ENCODE peak calls at places on chromosomes 12 and 14, in six cellular contexts. Q is stomach, J is endothelial cell of umbilical vein, T is GM12878, A is suprapubic skin, M is H1. I is an unnamed sample.

GRCh38 chr12:41998451-41998850 is 146.2 kb downstream of the GXYLT1 start:
- DNase-seq in J (no peak), T (no peak), A (no peak), Q (no peak), M (no peak), I (no peak)

GRCh38 chr14:23389396-23389795 is 12.6 kb downstream of the CMTM5 start:
- DNase-seq in M (no peak), Q (no peak), A (no peak), J (no peak), T (no peak), I (no peak)

GRCh38 chr14:102939820-102940561 is 17.5 kb downstream of the AMN start:
- DNase-seq in Q (peak), M (no peak), T (no peak), A (no peak), J (no peak), I (no peak)

GRCh38 chr14:104715871-104716270 is 8.2 kb upstream of the ADSS1 start:
- DNase-seq in Q (no peak), A (no peak), T (no peak), J (no peak), M (no peak), I (no peak)

GRCh38 chr12:7319934-7320333 is 16.1 kb downstream of the ACSM4 start:
- DNase-seq in Q (no peak), T (no peak), A (no peak), J (peak), M (no peak), I (no peak)

GRCh38 chr12:68514807-68515411 is 95.8 kb upstream of the RAP1B start:
- DNase-seq in J (no peak), Q (no peak), T (no peak), M (no peak), A (no peak), I (no peak)

GRCh38 chr14:98984719-98985041 is 287.3 kb downstream of the BCL11B start:
- DNase-seq in T (no peak), J (no peak), A (no peak), M (no peak), Q (peak), I (peak)

GRCh38 chr14:91032250-91032649 is 28.2 kb downstream of the RPS6KA5 start:
- DNase-seq in J (no peak), Q (no peak), A (no peak), M (no peak), T (no peak), I (no peak)

GRCh38 chr12:57452181-57452936 is 2.7 kb upstream of the INHBE start:
- DNase-seq in T (no peak), J (no peak), Q (no peak), M (no peak), A (no peak), I (no peak)

GRCh38 chr14:90552465-90553297 is 155.9 kb downstream of the CALM1 start:
- DNase-seq in T (no peak), Q (no peak), M (no peak), A (no peak), J (no peak), I (no peak)

GRCh38 chr12:57150400-57150799 is 3.0 kb upstream of the LRP1-AS start:
- DNase-seq in M (no peak), Q (no peak), T (no peak), J (no peak), A (no peak), I (no peak)

GRCh38 chr14:105294142-105294597 is 6.6 kb downstream of the BRF1 start:
- DNase-seq in A (no peak), Q (no peak), T (no peak), J (peak), M (no peak), I (no peak)

GRCh38 chr14:99596071-99596627 is 7.9 kb downstream of the CCDC85C start:
- DNase-seq in A (no peak), J (peak), M (no peak), Q (peak), T (no peak), I (no peak)

GRCh38 chr12:49880756-49881390 is 22.8 kb downstream of the FAIM2 start:
- DNase-seq in T (no peak), Q (no peak), M (no peak), J (no peak), A (peak), I (no peak)

GRCh38 chr12:41345071-41345470 is 157.0 kb downstream of the PDZRN4 start:
- DNase-seq in T (no peak), J (no peak), Q (no peak), A (no peak), M (no peak), I (no peak)

GRCh38 chr12:905273-906076 is 44.0 kb downstream of the RAD52 start:
- DNase-seq in Q (no peak), A (no peak), T (no peak), M (no peak), J (no peak), I (no peak)

GRCh38 chr14:76715102-76715926 is 46.0 kb upstream of the VASH1 start:
- DNase-seq in Q (no peak), A (no peak), T (no peak), J (peak), M (peak), I (peak)

GRCh38 chr12:27208414-27208750 is 35.7 kb upstream of the STK38L start:
- DNase-seq in M (no peak), Q (no peak), J (no peak), T (no peak), A (no peak), I (no peak)

GRCh38 chr14:90301580-90302181 is 30.1 kb downstream of the NRDE2 start:
- DNase-seq in T (no peak), M (no peak), Q (no peak), J (peak), A (no peak), I (no peak)

GRCh38 chr14:24315243-24315806 is 4.0 kb downstream of the LTB4R start:
- DNase-seq in T (no peak), A (no peak), J (no peak), Q (no peak), M (no peak), I (no peak)

GRCh38 chr14:67599698-67600561 is at the start of gene PIGH:
- DNase-seq in M (peak), T (peak), Q (peak), J (peak), A (peak), I (peak)

GRCh38 chr12:108508243-108508642 is 6.8 kb upstream of the FICD start:
- DNase-seq in M (no peak), T (no peak), J (no peak), Q (no peak), A (no peak), I (no peak)

GRCh38 chr12:46788247-46788887 is 37.4 kb downstream of the SLC38A4 start:
- DNase-seq in J (peak), A (no peak), M (no peak), T (no peak), Q (no peak), I (no peak)

GRCh38 chr12:92403210-92404175 is 257.8 kb upstream of the BTG1 start:
- DNase-seq in T (peak), A (no peak), J (no peak), M (no peak), Q (no peak), I (peak)

GRCh38 chr12:89156862-89157262 is 195.4 kb downstream of the DUSP6 start:
- DNase-seq in J (peak), A (no peak), Q (no peak), T (no peak), M (no peak), I (no peak)

GRCh38 chr14:80211143-80212024 is at the start of gene DIO2:
- DNase-seq in T (no peak), Q (no peak), J (peak), M (no peak), A (peak), I (no peak)

GRCh38 chr14:51860164-51860835 is at the start of gene GNG2:
- DNase-seq in J (peak), Q (peak), T (peak), A (peak), M (peak), I (peak)

GRCh38 chr14:59262717-59263469 is 74.4 kb downstream of the DAAM1 start:
- DNase-seq in Q (no peak), J (peak), M (no peak), T (no peak), A (no peak), I (no peak)

GRCh38 chr14:31926123-31926522 is 151.0 kb upstream of the ARHGAP5 start:
- DNase-seq in T (no peak), A (no peak), Q (no peak), J (peak), M (no peak), I (no peak)

GRCh38 chr14:41280745-41281144 is 325.9 kb upstream of the LRFN5 start:
- DNase-seq in A (no peak), T (no peak), J (no peak), M (no peak), Q (no peak), I (no peak)

GRCh38 chr12:7869137-7869536 is 3.6 kb downstream of the SLC2A14 start:
- DNase-seq in Q (no peak), T (no peak), M (no peak), A (no peak), J (no peak), I (no peak)

GRCh38 chr14:34067587-34067986 is 116.7 kb upstream of the EGLN3 start:
- DNase-seq in M (no peak), A (no peak), T (no peak), J (no peak), Q (no peak), I (peak)

GRCh38 chr14:34072921-34073320 is 122.0 kb upstream of the EGLN3 start:
- DNase-seq in A (no peak), J (no peak), T (no peak), Q (no peak), M (no peak), I (no peak)

GRCh38 chr14:34069854-34070582 is 119.1 kb upstream of the EGLN3 start:
- DNase-seq in T (no peak), Q (no peak), M (no peak), A (no peak), J (no peak), I (no peak)

GRCh38 chr14:34072401-34072800 is 121.5 kb upstream of the EGLN3 start:
- DNase-seq in M (no peak), A (no peak), J (no peak), Q (no peak), T (no peak), I (no peak)

GRCh38 chr14:34070917-34071407 is 120.1 kb upstream of the EGLN3 start:
- DNase-seq in J (no peak), A (no peak), Q (no peak), T (no peak), M (no peak), I (no peak)
- TF ChIP-seq POLR2AphosphoS5 in J (no peak), A (no peak), Q (no peak), T (no peak), M (no peak), I (no peak)

GRCh38 chr12:104682790-104683279 is 226.1 kb downstream of the CHST11 start:
- DNase-seq in J (no peak), Q (no peak), A (peak), M (no peak), T (peak), I (no peak)
- TF ChIP-seq POLR2AphosphoS5 in J (no peak), Q (no peak), A (no peak), M (no peak), T (peak), I (no peak)

GRCh38 chr14:81344461-81345160 is 55.5 kb downstream of the STON2 start:
- DNase-seq in T (no peak), Q (no peak), A (no peak), J (no peak), M (no peak), I (no peak)
- TF ChIP-seq POLR2AphosphoS5 in T (no peak), Q (no peak), A (no peak), J (no peak), M (no peak), I (no peak)

GRCh38 chr12:28242888-28243633 is 52.8 kb downstream of the CCDC91 start:
- DNase-seq in M (no peak), T (no peak), J (peak), A (no peak), Q (peak), I (no peak)
- TF ChIP-seq POLR2AphosphoS5 in M (no peak), T (no peak), J (no peak), A (no peak), Q (no peak), I (no peak)

GRCh38 chr12:112148031-112148513 is 22.7 kb downstream of the TRAFD1 start:
- DNase-seq in T (no peak), M (no peak), Q (peak), A (no peak), J (no peak), I (peak)
- TF ChIP-seq POLR2AphosphoS5 in T (no peak), M (no peak), Q (no peak), A (no peak), J (no peak), I (no peak)

DNA sequence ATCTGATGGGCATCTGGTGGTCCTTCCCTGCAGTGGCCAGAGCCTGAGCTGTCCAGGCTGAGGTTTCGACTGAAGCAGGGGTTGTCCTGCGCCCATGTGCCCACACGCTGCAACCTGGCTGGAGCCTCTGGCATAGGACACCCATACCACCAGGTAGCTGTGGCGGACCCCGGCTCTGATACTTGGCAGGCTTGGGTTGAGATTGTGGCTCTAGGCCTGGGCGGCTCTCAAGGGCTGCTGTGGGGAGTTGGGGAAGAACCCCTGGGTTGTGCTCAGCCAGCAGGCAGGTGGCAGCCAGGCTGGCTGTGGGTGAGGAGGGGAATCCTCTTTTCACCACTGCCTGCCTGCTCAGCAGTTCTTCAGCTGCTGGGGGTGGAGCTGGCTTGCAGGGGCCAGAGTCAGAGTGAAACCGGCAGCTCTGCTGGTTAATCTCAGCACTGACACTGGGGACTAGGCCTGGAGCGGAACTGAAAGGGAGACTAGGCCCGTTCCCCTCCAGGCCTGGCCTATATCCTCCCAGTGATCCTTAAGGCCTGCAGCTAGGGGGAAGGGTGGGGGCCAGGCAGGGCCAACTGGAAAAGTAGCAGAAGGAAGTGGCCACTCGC is 39.1 kb downstream of the SH2B3 start:
- DNase-seq in J (no peak), M (peak), Q (peak), A (no peak), T (peak), I (peak)
- TF ChIP-seq POLR2AphosphoS5 in J (no peak), M (no peak), Q (no peak), A (no peak), T (peak), I (peak)

DNA sequence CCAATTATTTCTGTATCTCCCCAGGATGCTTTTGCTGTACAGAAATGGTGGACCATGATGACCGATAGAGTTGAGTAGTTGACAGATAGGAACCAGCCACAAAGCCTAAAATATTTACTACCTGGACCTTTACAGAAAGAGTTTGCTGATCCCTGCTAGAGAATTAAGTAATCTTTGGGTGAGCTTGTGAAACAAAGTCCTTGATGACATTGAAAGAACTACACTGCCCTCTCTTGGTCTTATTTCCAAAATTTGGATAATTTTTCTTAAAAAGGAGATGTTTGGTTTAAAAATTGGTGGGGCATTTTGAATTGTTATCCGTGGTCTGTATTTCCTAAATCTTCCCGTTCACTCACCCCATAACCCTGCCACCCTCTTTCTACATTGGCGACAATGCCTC is 13.7 kb upstream of the TCTN1 start:
- DNase-seq in M (no peak), J (peak), A (no peak), T (no peak), Q (no peak), I (no peak)
- TF ChIP-seq POLR2AphosphoS5 in M (no peak), J (no peak), A (no peak), T (no peak), Q (no peak), I (no peak)

DNA sequence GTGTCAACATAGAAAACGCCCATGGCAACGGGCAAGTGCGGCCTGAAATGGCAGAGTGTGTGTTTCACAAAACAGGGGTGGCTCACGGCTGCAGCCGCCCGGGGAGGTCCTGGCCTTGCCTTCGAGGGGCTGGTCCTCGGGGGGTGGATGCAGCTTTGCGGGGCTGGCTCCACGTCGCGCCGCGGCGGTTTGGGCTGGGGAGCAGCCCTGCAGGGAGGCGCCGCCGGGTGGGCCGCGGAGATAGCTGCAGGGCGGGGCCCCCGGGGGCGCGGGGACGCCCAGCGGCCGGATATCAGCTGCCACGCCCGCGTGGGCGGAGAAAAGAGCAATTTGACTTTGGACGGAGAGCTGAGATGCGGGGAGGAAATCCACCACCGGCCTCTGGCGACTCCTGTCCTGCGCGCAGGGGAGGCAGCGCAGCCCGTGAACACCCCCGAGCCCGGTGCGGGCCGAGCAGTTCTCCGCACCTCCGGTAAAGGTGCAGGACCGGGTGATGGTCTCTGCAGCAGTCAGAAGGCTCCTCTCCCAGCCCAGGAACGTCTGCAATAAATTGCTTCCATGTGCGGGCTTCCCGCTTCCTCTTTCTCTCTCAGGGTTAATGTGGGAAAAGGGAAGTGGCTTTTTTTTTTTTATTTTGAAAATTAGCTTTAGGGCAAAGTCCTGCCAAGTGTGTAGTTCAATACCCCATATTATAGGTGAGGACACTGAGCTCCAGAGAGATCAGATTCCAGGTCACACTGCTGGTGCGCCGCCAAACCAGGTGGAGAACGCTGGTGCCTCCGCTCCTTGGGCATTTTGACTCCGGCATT is 110.5 kb downstream of the ARF6 start:
- DNase-seq in Q (peak), A (peak), M (peak), T (peak), J (peak), I (peak)
- TF ChIP-seq POLR2AphosphoS5 in Q (no peak), A (no peak), M (no peak), T (peak), J (peak), I (peak)

I was measured in esophagus muscularis mucosa.